ENCODE peak calls at places on chromosomes 6 and 20, in four cellular contexts. X is activated gamma-delta T cell; K is stimulated activated CD4-positive, alpha-beta T cell treated with anti-CD3 and anti-CD28 coated beads, Interleukin-4, amount 100 ng/mL, for 48 hours; E is astrocyte of the hippocampus. Y is an unnamed sample.

GRCh38 chr6:111417181-111417585 is 65.8 kb downstream of the REV3L start:
- DNase-seq in K (no peak), E (peak), X (no peak), Y (no peak)

GRCh38 chr20:2240835-2241234 is 55.0 kb upstream of the TGM3 start:
- DNase-seq in X (no peak), K (no peak), E (no peak), Y (no peak)

GRCh38 chr20:13648291-13648690 is 9.6 kb upstream of the TASP1 start:
- DNase-seq in X (no peak), K (no peak), E (no peak), Y (no peak)

GRCh38 chr6:41874741-41875140 is 20.4 kb downstream of the USP49 start:
- DNase-seq in E (no peak), K (no peak), X (no peak), Y (no peak)

GRCh38 chr6:3706547-3707467 is 44.7 kb downstream of the PXDC1 start:
- DNase-seq in X (no peak), E (no peak), K (no peak), Y (no peak)

GRCh38 chr6:91476000-91476399 is 889.1 kb upstream of the MAP3K7 start:
- DNase-seq in K (no peak), X (no peak), E (peak), Y (no peak)

GRCh38 chr6:170182781-170183120 is 108.1 kb downstream of the DLL1 start:
- DNase-seq in X (no peak), E (no peak), K (no peak), Y (no peak)

GRCh38 chr6:125984311-125984710 is 2.0 kb upstream of the TRMT11 start:
- DNase-seq in X (no peak), E (peak), K (no peak), Y (no peak)

GRCh38 chr20:51162015-51162414 is 139.1 kb upstream of the KCNG1 start:
- DNase-seq in K (no peak), E (no peak), X (no peak), Y (no peak)

GRCh38 chr6:125818225-125818657 is 27.5 kb downstream of the NCOA7 start:
- DNase-seq in X (no peak), E (no peak), K (no peak), Y (no peak)

GRCh38 chr6:112886415-112886814 is 539.3 kb downstream of the RFPL4B start:
- DNase-seq in X (no peak), K (no peak), E (no peak), Y (no peak)

GRCh38 chr6:41451039-41451438 is 95.1 kb upstream of the FOXP4 start:
- DNase-seq in X (no peak), K (no peak), E (no peak), Y (no peak)

GRCh38 chr20:6698056-6698455 is 69.4 kb upstream of the BMP2 start:
- DNase-seq in K (no peak), X (no peak), E (peak), Y (no peak)

GRCh38 chr20:37379967-37380828 is 34.3 kb downstream of the SRC start:
- DNase-seq in E (peak), X (no peak), K (no peak), Y (no peak)

GRCh38 chr20:19757973-19758887 is at the start of gene RIN2:
- DNase-seq in K (no peak), E (peak), X (no peak), Y (no peak)

GRCh38 chr6:128857806-128858205 is 25.1 kb upstream of the LAMA2 start:
- DNase-seq in X (no peak), E (no peak), K (no peak), Y (no peak)

GRCh38 chr6:52566853-52567279 is 10.0 kb downstream of the TRAM2 start:
- DNase-seq in K (no peak), E (peak), X (no peak), Y (no peak)

GRCh38 chr6:35311390-35312075 is 13.9 kb downstream of the DEF6 start:
- DNase-seq in X (no peak), E (no peak), K (peak), Y (no peak)

GRCh38 chr6:71589254-71589653 is 297.1 kb upstream of the RIMS1 start:
- DNase-seq in X (no peak), E (no peak), K (no peak), Y (no peak)

GRCh38 chr6:168155193-168155592 is 76.2 kb upstream of the FRMD1 start:
- DNase-seq in K (no peak), E (peak), X (no peak), Y (no peak)

Y was measured in activated T-cell treated with anti-CD3 and anti-CD28 coated beads for 48 hours.